ENCODE peak calls at places on chromosome 22, in eight cellular contexts. N, S, J, P, F, V, Y and H are unnamed samples.

GRCh38 chr22:24367841-24368240 is 59.6 kb upstream of the ADORA2A start:
- DNase-seq in N (peak), S (no peak), J (peak), P (no peak), F (no peak), V (no peak), Y (no peak), H (no peak)

GRCh38 chr22:20610243-20610686 is 102.9 kb downstream of the MED15 start:
- DNase-seq in N (no peak), S (no peak), J (no peak), P (no peak), F (no peak), V (peak), Y (no peak), H (no peak)

GRCh38 chr22:32723632-32724031 is 77.9 kb upstream of the TIMP3 start:
- DNase-seq in N (peak), S (peak), J (peak), P (peak), F (peak), V (peak), Y (peak), H (peak)

GRCh38 chr22:40855104-40855959 is 1.1 kb downstream of the ST13 start:
- DNase-seq in N (peak), S (peak), J (peak), P (peak), F (no peak), V (peak), Y (peak), H (no peak)

GRCh38 chr22:27576815-27577564 is 224.6 kb downstream of the MN1 start:
- DNase-seq in N (no peak), S (no peak), J (peak), P (no peak), F (no peak), V (peak), Y (no peak), H (no peak)

GRCh38 chr22:49079743-49080500 is 747.8 kb downstream of the BRD1 start:
- DNase-seq in N (no peak), S (no peak), J (no peak), P (no peak), F (no peak), V (no peak), Y (no peak), H (no peak)

GRCh38 chr22:20576445-20576816 is 69.0 kb downstream of the MED15 start:
- DNase-seq in N (no peak), S (no peak), J (no peak), P (peak), F (no peak), V (no peak), Y (no peak), H (no peak)

GRCh38 chr22:49627217-49628181 is 200.2 kb downstream of the BRD1 start:
- DNase-seq in N (no peak), S (no peak), J (no peak), P (no peak), F (no peak), V (no peak), Y (no peak), H (no peak)

GRCh38 chr22:47423861-47424820 is 661.7 kb downstream of the TBC1D22A start:
- DNase-seq in N (no peak), S (no peak), J (no peak), P (no peak), F (no peak), V (no peak), Y (no peak), H (no peak)

GRCh38 chr22:27170491-27170890 is 513.1 kb downstream of the MIAT start:
- DNase-seq in N (peak), S (peak), J (peak), P (no peak), F (peak), V (no peak), Y (no peak), H (peak)

GRCh38 chr22:39893526-39893925 is at the start of gene ENTHD1:
- DNase-seq in N (no peak), S (no peak), J (no peak), P (no peak), F (no peak), V (no peak), Y (no peak), H (no peak)

GRCh38 chr22:50191041-50191740 is 5.5 kb downstream of the TRABD start:
- DNase-seq in N (no peak), S (no peak), J (no peak), P (peak), F (no peak), V (no peak), Y (peak), H (no peak)

GRCh38 chr22:48574776-48575566 is 1252.7 kb downstream of the BRD1 start:
- DNase-seq in N (no peak), S (no peak), J (peak), P (peak), F (no peak), V (no peak), Y (no peak), H (no peak)

GRCh38 chr22:38088723-38089473 is 4.9 kb upstream of the SLC16A8 start:
- DNase-seq in N (no peak), S (no peak), J (no peak), P (no peak), F (no peak), V (no peak), Y (no peak), H (no peak)

GRCh38 chr22:45478108-45478771 is 24.4 kb upstream of the FBLN1 start:
- DNase-seq in N (peak), S (no peak), J (peak), P (no peak), F (peak), V (peak), Y (no peak), H (peak)

GRCh38 chr22:17964647-17965046 is 59.7 kb downstream of the MICAL3 start:
- DNase-seq in N (no peak), S (no peak), J (no peak), P (no peak), F (no peak), V (no peak), Y (peak), H (no peak)

GRCh38 chr22:21102659-21103267 is 57.0 kb downstream of the LRRC74B start:
- DNase-seq in N (peak), S (peak), J (peak), P (peak), F (no peak), V (peak), Y (peak), H (peak)

GRCh38 chr22:19765477-19766234 is 5.1 kb downstream of the TBX1 start:
- DNase-seq in N (no peak), S (no peak), J (no peak), P (peak), F (no peak), V (peak), Y (no peak), H (no peak)

GRCh38 chr22:44369241-44369652 is 56.5 kb upstream of the SHISAL1 start:
- DNase-seq in N (no peak), S (no peak), J (no peak), P (no peak), F (no peak), V (no peak), Y (no peak), H (no peak)

GRCh38 chr22:27473533-27473932 is 328.0 kb downstream of the MN1 start:
- DNase-seq in N (no peak), S (no peak), J (no peak), P (no peak), F (no peak), V (peak), Y (no peak), H (no peak)

GRCh38 chr22:43293661-43294392 is 49.3 kb downstream of the SCUBE1 start:
- DNase-seq in N (peak), S (no peak), J (peak), P (no peak), F (no peak), V (no peak), Y (no peak), H (no peak)

GRCh38 chr22:37525073-37525745 is 6.0 kb upstream of the CARD10 start:
- DNase-seq in N (peak), S (peak), J (peak), P (no peak), F (no peak), V (peak), Y (no peak), H (no peak)

GRCh38 chr22:23079814-23080521 is 9.6 kb downstream of the GNAZ start:
- DNase-seq in N (no peak), S (no peak), J (no peak), P (no peak), F (no peak), V (no peak), Y (no peak), H (no peak)

GRCh38 chr22:23128269-23129108 is 13.3 kb downstream of the RSPH14 start:
- DNase-seq in N (peak), S (peak), J (peak), P (peak), F (peak), V (peak), Y (peak), H (peak)

GRCh38 chr22:37173709-37174108 is 14.3 kb downstream of the C1QTNF6 start:
- DNase-seq in N (peak), S (no peak), J (no peak), P (no peak), F (no peak), V (no peak), Y (no peak), H (peak)

GRCh38 chr22:37242395-37242918 is 1.6 kb downstream of the RAC2 start:
- DNase-seq in N (no peak), S (peak), J (peak), P (peak), F (no peak), V (peak), Y (peak), H (no peak)

GRCh38 chr22:50250555-50251471 is at the start of gene HDAC10:
- DNase-seq in N (peak), S (peak), J (peak), P (peak), F (no peak), V (peak), Y (peak), H (peak)

GRCh38 chr22:28883917-28884753 is 763 bp downstream of the ZNRF3 start:
- DNase-seq in N (peak), S (no peak), J (peak), P (no peak), F (no peak), V (no peak), Y (peak), H (no peak)

GRCh38 chr22:27719535-27720227 is 81.9 kb downstream of the MN1 start:
- DNase-seq in N (peak), S (peak), J (no peak), P (peak), F (no peak), V (peak), Y (peak), H (peak)

GRCh38 chr22:27885977-27886842 is 32.8 kb downstream of the PITPNB start:
- DNase-seq in N (peak), S (peak), J (peak), P (peak), F (peak), V (peak), Y (peak), H (peak)

GRCh38 chr22:49193901-49194465 is 633.7 kb downstream of the BRD1 start:
- DNase-seq in N (no peak), S (no peak), J (no peak), P (no peak), F (no peak), V (no peak), Y (no peak), H (no peak)